ENCODE peak calls at places on chromosomes 11 and 22, in ten cellular contexts. P is epithelial cell of esophagus; A is GM20000; V is activated naive CD4-positive, alpha-beta T cell treated with Interleukin-2 at 50 U/mL for 16 hours; L is iris pigment epithelial cell; H is lung; Y is NCI-H1092; Q is activated CD4-positive, CD25-positive, alpha-beta regulatory T cell treated with anti-CD3 and anti-CD28 coated beads, Interleukin-2, amount 50 U/mL, for 16 hours; W is T follicular helper cell; G is PC-3. M is an unnamed sample.

GRCh38 chr11:117829369-117829725 is 4.8 kb upstream of the FXYD2 start:
- DNase-seq in Y (no peak), W (no peak), Q (no peak), V (no peak), L (no peak), P (no peak), A (no peak), H (no peak), G (no peak), M (no peak)

GRCh38 chr22:45208993-45209838 is 31.5 kb downstream of the KIAA0930 start:
- DNase-seq in Q (no peak), W (peak), H (no peak), Y (no peak), A (no peak), P (peak), L (peak), G (peak), V (peak), M (no peak)

GRCh38 chr11:76574406-76574805 is 96.1 kb downstream of the LRRC32 start:
- DNase-seq in V (no peak), P (no peak), W (no peak), H (no peak), A (no peak), G (no peak), L (peak), Q (no peak), Y (no peak), M (no peak)

GRCh38 chr11:30596832-30597231 is 10.7 kb upstream of the MPPED2 start:
- DNase-seq in G (no peak), A (no peak), H (no peak), V (no peak), Q (no peak), W (no peak), Y (no peak), L (no peak), P (no peak), M (no peak)

GRCh38 chr11:267491-267994 is 10.7 kb upstream of the NLRP6 start:
- DNase-seq in W (no peak), Y (no peak), G (peak), H (peak), V (peak), L (no peak), A (peak), P (no peak), Q (no peak), M (peak)

GRCh38 chr11:82855616-82856015 is 44.6 kb downstream of the PRCP start:
- DNase-seq in L (no peak), G (no peak), V (no peak), W (no peak), Y (no peak), H (no peak), A (no peak), Q (no peak), P (no peak), M (no peak)

GRCh38 chr11:2426221-2426620 is 18.1 kb downstream of the TRPM5 start:
- DNase-seq in P (no peak), Y (no peak), A (no peak), V (no peak), G (no peak), W (no peak), L (no peak), Q (no peak), H (no peak), M (no peak)

GRCh38 chr22:49765091-49765771 is 62.4 kb downstream of the BRD1 start:
- DNase-seq in G (no peak), V (no peak), P (no peak), A (no peak), H (no peak), Q (no peak), L (no peak), Y (no peak), W (no peak), M (no peak)

GRCh38 chr11:69700278-69701140 is 3.3 kb downstream of the FGF19 start:
- DNase-seq in G (peak), V (no peak), P (no peak), Q (no peak), H (peak), L (peak), A (no peak), W (no peak), Y (peak), M (no peak)

GRCh38 chr11:608751-609354 is 6.9 kb downstream of the IRF7 start:
- DNase-seq in L (no peak), W (no peak), G (no peak), Q (no peak), Y (no peak), A (no peak), H (no peak), P (no peak), V (no peak), M (no peak)

GRCh38 chr22:40325315-40325714 is 21.0 kb upstream of the ADSL start:
- DNase-seq in L (no peak), V (peak), H (no peak), Q (no peak), W (peak), P (no peak), A (peak), G (no peak), Y (no peak), M (peak)

GRCh38 chr22:31218565-31219262 is 6.6 kb downstream of the LIMK2 start:
- DNase-seq in P (peak), G (no peak), A (no peak), W (no peak), Q (no peak), H (no peak), L (no peak), V (no peak), Y (no peak), M (no peak)

GRCh38 chr11:128552783-128553661 is 34.3 kb downstream of the ETS1 start:
- DNase-seq in V (peak), A (peak), H (no peak), Q (no peak), Y (no peak), P (peak), L (peak), G (no peak), W (peak), M (peak)

GRCh38 chr11:35030716-35031213 is 108.2 kb upstream of the CD44 start:
- DNase-seq in G (peak), W (no peak), P (peak), L (peak), Q (no peak), V (peak), H (peak), Y (no peak), A (no peak), M (no peak)

GRCh38 chr11:71331631-71332030 is 79.3 kb upstream of the SHANK2 start:
- DNase-seq in L (no peak), G (no peak), P (no peak), Y (no peak), W (no peak), Q (no peak), V (no peak), A (no peak), H (no peak), M (no peak)

M was measured in central memory CD4-positive, alpha-beta T cell.